ENCODE peak calls at places on chromosomes 13 and 19, in five cellular contexts. One of them, this sample, is unnamed.

GRCh38 chr19:18650048-18650435 is 13.2 kb downstream of the KLHL26 start:
- DNase-seq in endothelial cell: no peak
- DNase-seq in stimulated activated CD4-positive, alpha-beta T cell treated with anti-CD3 and anti-CD28 coated beads, TNF-alpha, amount 100 ng/mL, for 1 hour: no peak
- DNase-seq in activated CD4-positive, alpha-beta T cell treated with anti-CD3 and anti-CD28 coated beads, Interleukin-2, amount 10 ng/mL, durations not matched to agents 7 days and 5 days: no peak
- DNase-seq in hypothalamus: no peak
- DNase-seq in this sample: no peak

GRCh38 chr19:8593931-8594330 is 16.6 kb downstream of the ADAMTS10 start:
- DNase-seq in stimulated activated CD4-positive, alpha-beta T cell treated with anti-CD3 and anti-CD28 coated beads, TNF-alpha, amount 100 ng/mL, for 1 hour: no peak
- DNase-seq in activated CD4-positive, alpha-beta T cell treated with anti-CD3 and anti-CD28 coated beads, Interleukin-2, amount 10 ng/mL, durations not matched to agents 7 days and 5 days: no peak
- DNase-seq in endothelial cell: no peak
- DNase-seq in hypothalamus: no peak
- DNase-seq in this sample: no peak

GRCh38 chr19:18723871-18724377 is 40.4 kb downstream of the CRTC1 start:
- DNase-seq in activated CD4-positive, alpha-beta T cell treated with anti-CD3 and anti-CD28 coated beads, Interleukin-2, amount 10 ng/mL, durations not matched to agents 7 days and 5 days: no peak
- DNase-seq in endothelial cell: no peak
- DNase-seq in hypothalamus: no peak
- DNase-seq in stimulated activated CD4-positive, alpha-beta T cell treated with anti-CD3 and anti-CD28 coated beads, TNF-alpha, amount 100 ng/mL, for 1 hour: no peak
- DNase-seq in this sample: no peak

GRCh38 chr19:10568444-10568825 is 344 bp downstream of the CDKN2D start:
- DNase-seq in stimulated activated CD4-positive, alpha-beta T cell treated with anti-CD3 and anti-CD28 coated beads, TNF-alpha, amount 100 ng/mL, for 1 hour: no peak
- DNase-seq in activated CD4-positive, alpha-beta T cell treated with anti-CD3 and anti-CD28 coated beads, Interleukin-2, amount 10 ng/mL, durations not matched to agents 7 days and 5 days: peak
- DNase-seq in endothelial cell: no peak
- DNase-seq in hypothalamus: no peak
- DNase-seq in this sample: no peak

GRCh38 chr13:41546372-41547252 is 89.3 kb downstream of the RGCC start:
- DNase-seq in stimulated activated CD4-positive, alpha-beta T cell treated with anti-CD3 and anti-CD28 coated beads, TNF-alpha, amount 100 ng/mL, for 1 hour: no peak
- DNase-seq in hypothalamus: no peak
- DNase-seq in endothelial cell: no peak
- DNase-seq in activated CD4-positive, alpha-beta T cell treated with anti-CD3 and anti-CD28 coated beads, Interleukin-2, amount 10 ng/mL, durations not matched to agents 7 days and 5 days: no peak
- DNase-seq in this sample: no peak

GRCh38 chr13:44448875-44449274 is 75.3 kb downstream of the SERP2 start:
- DNase-seq in stimulated activated CD4-positive, alpha-beta T cell treated with anti-CD3 and anti-CD28 coated beads, TNF-alpha, amount 100 ng/mL, for 1 hour: no peak
- DNase-seq in hypothalamus: no peak
- DNase-seq in endothelial cell: no peak
- DNase-seq in activated CD4-positive, alpha-beta T cell treated with anti-CD3 and anti-CD28 coated beads, Interleukin-2, amount 10 ng/mL, durations not matched to agents 7 days and 5 days: no peak
- DNase-seq in this sample: no peak

GRCh38 chr19:42196011-42197001 is 21.2 kb downstream of the DEDD2 start:
- DNase-seq in stimulated activated CD4-positive, alpha-beta T cell treated with anti-CD3 and anti-CD28 coated beads, TNF-alpha, amount 100 ng/mL, for 1 hour: no peak
- DNase-seq in hypothalamus: no peak
- DNase-seq in endothelial cell: no peak
- DNase-seq in activated CD4-positive, alpha-beta T cell treated with anti-CD3 and anti-CD28 coated beads, Interleukin-2, amount 10 ng/mL, durations not matched to agents 7 days and 5 days: no peak
- DNase-seq in this sample: no peak

GRCh38 chr13:106919638-106920037 is 351.7 kb upstream of the ARGLU1 start:
- DNase-seq in hypothalamus: no peak
- DNase-seq in endothelial cell: peak
- DNase-seq in activated CD4-positive, alpha-beta T cell treated with anti-CD3 and anti-CD28 coated beads, Interleukin-2, amount 10 ng/mL, durations not matched to agents 7 days and 5 days: no peak
- DNase-seq in stimulated activated CD4-positive, alpha-beta T cell treated with anti-CD3 and anti-CD28 coated beads, TNF-alpha, amount 100 ng/mL, for 1 hour: no peak
- DNase-seq in this sample: no peak

GRCh38 chr13:94369862-94370491 is 109.5 kb downstream of the DCT start:
- DNase-seq in endothelial cell: no peak
- DNase-seq in activated CD4-positive, alpha-beta T cell treated with anti-CD3 and anti-CD28 coated beads, Interleukin-2, amount 10 ng/mL, durations not matched to agents 7 days and 5 days: no peak
- DNase-seq in hypothalamus: no peak
- DNase-seq in stimulated activated CD4-positive, alpha-beta T cell treated with anti-CD3 and anti-CD28 coated beads, TNF-alpha, amount 100 ng/mL, for 1 hour: no peak
- DNase-seq in this sample: no peak

GRCh38 chr13:23161176-23161825 is 19.5 kb upstream of the SGCG start:
- DNase-seq in activated CD4-positive, alpha-beta T cell treated with anti-CD3 and anti-CD28 coated beads, Interleukin-2, amount 10 ng/mL, durations not matched to agents 7 days and 5 days: no peak
- DNase-seq in endothelial cell: no peak
- DNase-seq in stimulated activated CD4-positive, alpha-beta T cell treated with anti-CD3 and anti-CD28 coated beads, TNF-alpha, amount 100 ng/mL, for 1 hour: no peak
- DNase-seq in hypothalamus: no peak
- DNase-seq in this sample: no peak

GRCh38 chr13:50133277-50133953 is 118.2 kb downstream of the KCNRG start:
- DNase-seq in activated CD4-positive, alpha-beta T cell treated with anti-CD3 and anti-CD28 coated beads, Interleukin-2, amount 10 ng/mL, durations not matched to agents 7 days and 5 days: no peak
- DNase-seq in endothelial cell: no peak
- DNase-seq in stimulated activated CD4-positive, alpha-beta T cell treated with anti-CD3 and anti-CD28 coated beads, TNF-alpha, amount 100 ng/mL, for 1 hour: no peak
- DNase-seq in hypothalamus: no peak
- DNase-seq in this sample: no peak

GRCh38 chr19:16660763-16661479 is at the start of gene TMEM38A:
- DNase-seq in endothelial cell: peak
- DNase-seq in hypothalamus: peak
- DNase-seq in activated CD4-positive, alpha-beta T cell treated with anti-CD3 and anti-CD28 coated beads, Interleukin-2, amount 10 ng/mL, durations not matched to agents 7 days and 5 days: peak
- DNase-seq in stimulated activated CD4-positive, alpha-beta T cell treated with anti-CD3 and anti-CD28 coated beads, TNF-alpha, amount 100 ng/mL, for 1 hour: no peak
- DNase-seq in this sample: no peak

GRCh38 chr19:44653977-44654784 is 10.5 kb downstream of the PVR start:
- DNase-seq in stimulated activated CD4-positive, alpha-beta T cell treated with anti-CD3 and anti-CD28 coated beads, TNF-alpha, amount 100 ng/mL, for 1 hour: peak
- DNase-seq in hypothalamus: peak
- DNase-seq in endothelial cell: peak
- DNase-seq in activated CD4-positive, alpha-beta T cell treated with anti-CD3 and anti-CD28 coated beads, Interleukin-2, amount 10 ng/mL, durations not matched to agents 7 days and 5 days: peak
- DNase-seq in this sample: no peak

GRCh38 chr13:31201341-31202024 is 1.7 kb downstream of the B3GLCT start:
- DNase-seq in stimulated activated CD4-positive, alpha-beta T cell treated with anti-CD3 and anti-CD28 coated beads, TNF-alpha, amount 100 ng/mL, for 1 hour: no peak
- DNase-seq in hypothalamus: no peak
- DNase-seq in endothelial cell: no peak
- DNase-seq in activated CD4-positive, alpha-beta T cell treated with anti-CD3 and anti-CD28 coated beads, Interleukin-2, amount 10 ng/mL, durations not matched to agents 7 days and 5 days: no peak
- DNase-seq in this sample: no peak

GRCh38 chr13:79999601-80000000 is 341.3 kb downstream of the SPRY2 start:
- DNase-seq in endothelial cell: no peak
- DNase-seq in stimulated activated CD4-positive, alpha-beta T cell treated with anti-CD3 and anti-CD28 coated beads, TNF-alpha, amount 100 ng/mL, for 1 hour: no peak
- DNase-seq in activated CD4-positive, alpha-beta T cell treated with anti-CD3 and anti-CD28 coated beads, Interleukin-2, amount 10 ng/mL, durations not matched to agents 7 days and 5 days: no peak
- DNase-seq in hypothalamus: no peak
- DNase-seq in this sample: no peak

GRCh38 chr13:99215466-99215865 is 14.8 kb downstream of the UBAC2 start:
- DNase-seq in stimulated activated CD4-positive, alpha-beta T cell treated with anti-CD3 and anti-CD28 coated beads, TNF-alpha, amount 100 ng/mL, for 1 hour: no peak
- DNase-seq in activated CD4-positive, alpha-beta T cell treated with anti-CD3 and anti-CD28 coated beads, Interleukin-2, amount 10 ng/mL, durations not matched to agents 7 days and 5 days: peak
- DNase-seq in endothelial cell: no peak
- DNase-seq in hypothalamus: no peak
- DNase-seq in this sample: no peak

GRCh38 chr19:46495789-46496099 is at the start of gene PNMA8B:
- DNase-seq in hypothalamus: peak
- DNase-seq in endothelial cell: peak
- DNase-seq in activated CD4-positive, alpha-beta T cell treated with anti-CD3 and anti-CD28 coated beads, Interleukin-2, amount 10 ng/mL, durations not matched to agents 7 days and 5 days: peak
- DNase-seq in stimulated activated CD4-positive, alpha-beta T cell treated with anti-CD3 and anti-CD28 coated beads, TNF-alpha, amount 100 ng/mL, for 1 hour: no peak
- DNase-seq in this sample: peak

GRCh38 chr13:108621421-108621820 is 8.0 kb upstream of the MYO16 start:
- DNase-seq in stimulated activated CD4-positive, alpha-beta T cell treated with anti-CD3 and anti-CD28 coated beads, TNF-alpha, amount 100 ng/mL, for 1 hour: no peak
- DNase-seq in hypothalamus: no peak
- DNase-seq in activated CD4-positive, alpha-beta T cell treated with anti-CD3 and anti-CD28 coated beads, Interleukin-2, amount 10 ng/mL, durations not matched to agents 7 days and 5 days: no peak
- DNase-seq in endothelial cell: no peak
- DNase-seq in this sample: no peak

GRCh38 chr19:31294189-31294588 is 55.0 kb downstream of the TSHZ3 start:
- DNase-seq in activated CD4-positive, alpha-beta T cell treated with anti-CD3 and anti-CD28 coated beads, Interleukin-2, amount 10 ng/mL, durations not matched to agents 7 days and 5 days: no peak
- DNase-seq in stimulated activated CD4-positive, alpha-beta T cell treated with anti-CD3 and anti-CD28 coated beads, TNF-alpha, amount 100 ng/mL, for 1 hour: no peak
- DNase-seq in endothelial cell: no peak
- DNase-seq in hypothalamus: no peak
- DNase-seq in this sample: no peak

GRCh38 chr19:33235996-33236350 is 10.3 kb upstream of the SLC7A10 start:
- DNase-seq in activated CD4-positive, alpha-beta T cell treated with anti-CD3 and anti-CD28 coated beads, Interleukin-2, amount 10 ng/mL, durations not matched to agents 7 days and 5 days: no peak
- DNase-seq in stimulated activated CD4-positive, alpha-beta T cell treated with anti-CD3 and anti-CD28 coated beads, TNF-alpha, amount 100 ng/mL, for 1 hour: no peak
- DNase-seq in endothelial cell: no peak
- DNase-seq in hypothalamus: no peak
- DNase-seq in this sample: no peak

GRCh38 chr19:55437410-55437809 is 5.7 kb downstream of the SHISA7 start:
- DNase-seq in endothelial cell: peak
- DNase-seq in hypothalamus: peak
- DNase-seq in activated CD4-positive, alpha-beta T cell treated with anti-CD3 and anti-CD28 coated beads, Interleukin-2, amount 10 ng/mL, durations not matched to agents 7 days and 5 days: no peak
- DNase-seq in stimulated activated CD4-positive, alpha-beta T cell treated with anti-CD3 and anti-CD28 coated beads, TNF-alpha, amount 100 ng/mL, for 1 hour: no peak
- DNase-seq in this sample: no peak

GRCh38 chr13:58907347-58907746 is 1256.4 kb downstream of the DIAPH3 start:
- DNase-seq in hypothalamus: no peak
- DNase-seq in activated CD4-positive, alpha-beta T cell treated with anti-CD3 and anti-CD28 coated beads, Interleukin-2, amount 10 ng/mL, durations not matched to agents 7 days and 5 days: no peak
- DNase-seq in stimulated activated CD4-positive, alpha-beta T cell treated with anti-CD3 and anti-CD28 coated beads, TNF-alpha, amount 100 ng/mL, for 1 hour: no peak
- DNase-seq in endothelial cell: no peak
- DNase-seq in this sample: no peak

GRCh38 chr13:79060216-79060615 is 345.8 kb downstream of the RBM26 start:
- DNase-seq in hypothalamus: no peak
- DNase-seq in stimulated activated CD4-positive, alpha-beta T cell treated with anti-CD3 and anti-CD28 coated beads, TNF-alpha, amount 100 ng/mL, for 1 hour: no peak
- DNase-seq in endothelial cell: no peak
- DNase-seq in activated CD4-positive, alpha-beta T cell treated with anti-CD3 and anti-CD28 coated beads, Interleukin-2, amount 10 ng/mL, durations not matched to agents 7 days and 5 days: no peak
- DNase-seq in this sample: no peak

GRCh38 chr13:29849731-29850212 is 645 bp downstream of the UBL3 start:
- DNase-seq in endothelial cell: peak
- DNase-seq in stimulated activated CD4-positive, alpha-beta T cell treated with anti-CD3 and anti-CD28 coated beads, TNF-alpha, amount 100 ng/mL, for 1 hour: peak
- DNase-seq in activated CD4-positive, alpha-beta T cell treated with anti-CD3 and anti-CD28 coated beads, Interleukin-2, amount 10 ng/mL, durations not matched to agents 7 days and 5 days: peak
- DNase-seq in hypothalamus: peak
- DNase-seq in this sample: peak

GRCh38 chr19:44703336-44704078 is 4.6 kb downstream of the CEACAM16 start:
- DNase-seq in activated CD4-positive, alpha-beta T cell treated with anti-CD3 and anti-CD28 coated beads, Interleukin-2, amount 10 ng/mL, durations not matched to agents 7 days and 5 days: no peak
- DNase-seq in stimulated activated CD4-positive, alpha-beta T cell treated with anti-CD3 and anti-CD28 coated beads, TNF-alpha, amount 100 ng/mL, for 1 hour: no peak
- DNase-seq in endothelial cell: no peak
- DNase-seq in hypothalamus: no peak
- DNase-seq in this sample: no peak

GRCh38 chr19:28701491-28701890 is 511.5 kb downstream of the UQCRFS1 start:
- DNase-seq in endothelial cell: no peak
- DNase-seq in hypothalamus: no peak
- DNase-seq in stimulated activated CD4-positive, alpha-beta T cell treated with anti-CD3 and anti-CD28 coated beads, TNF-alpha, amount 100 ng/mL, for 1 hour: no peak
- DNase-seq in activated CD4-positive, alpha-beta T cell treated with anti-CD3 and anti-CD28 coated beads, Interleukin-2, amount 10 ng/mL, durations not matched to agents 7 days and 5 days: no peak
- DNase-seq in this sample: no peak

GRCh38 chr13:44064376-44064775 is 184.7 kb downstream of the LACC1 start:
- DNase-seq in stimulated activated CD4-positive, alpha-beta T cell treated with anti-CD3 and anti-CD28 coated beads, TNF-alpha, amount 100 ng/mL, for 1 hour: no peak
- DNase-seq in activated CD4-positive, alpha-beta T cell treated with anti-CD3 and anti-CD28 coated beads, Interleukin-2, amount 10 ng/mL, durations not matched to agents 7 days and 5 days: no peak
- DNase-seq in hypothalamus: no peak
- DNase-seq in endothelial cell: no peak
- DNase-seq in this sample: no peak

GRCh38 chr19:21126078-21126477 is 15.8 kb upstream of the ZNF431 start:
- DNase-seq in stimulated activated CD4-positive, alpha-beta T cell treated with anti-CD3 and anti-CD28 coated beads, TNF-alpha, amount 100 ng/mL, for 1 hour: no peak
- DNase-seq in hypothalamus: no peak
- DNase-seq in endothelial cell: no peak
- DNase-seq in activated CD4-positive, alpha-beta T cell treated with anti-CD3 and anti-CD28 coated beads, Interleukin-2, amount 10 ng/mL, durations not matched to agents 7 days and 5 days: no peak
- DNase-seq in this sample: no peak

GRCh38 chr19:40147693-40148347 is 43.4 kb upstream of the MAP3K10 start:
- DNase-seq in endothelial cell: no peak
- DNase-seq in activated CD4-positive, alpha-beta T cell treated with anti-CD3 and anti-CD28 coated beads, Interleukin-2, amount 10 ng/mL, durations not matched to agents 7 days and 5 days: no peak
- DNase-seq in stimulated activated CD4-positive, alpha-beta T cell treated with anti-CD3 and anti-CD28 coated beads, TNF-alpha, amount 100 ng/mL, for 1 hour: no peak
- DNase-seq in hypothalamus: no peak
- DNase-seq in this sample: no peak

GRCh38 chr19:9917322-9917721 is 19.0 kb downstream of the OLFM2 start:
- DNase-seq in endothelial cell: peak
- DNase-seq in hypothalamus: no peak
- DNase-seq in activated CD4-positive, alpha-beta T cell treated with anti-CD3 and anti-CD28 coated beads, Interleukin-2, amount 10 ng/mL, durations not matched to agents 7 days and 5 days: no peak
- DNase-seq in stimulated activated CD4-positive, alpha-beta T cell treated with anti-CD3 and anti-CD28 coated beads, TNF-alpha, amount 100 ng/mL, for 1 hour: no peak
- DNase-seq in this sample: peak

GRCh38 chr19:55173717-55174409 is 6.2 kb downstream of the SYT5 start:
- DNase-seq in stimulated activated CD4-positive, alpha-beta T cell treated with anti-CD3 and anti-CD28 coated beads, TNF-alpha, amount 100 ng/mL, for 1 hour: no peak
- DNase-seq in endothelial cell: peak
- DNase-seq in activated CD4-positive, alpha-beta T cell treated with anti-CD3 and anti-CD28 coated beads, Interleukin-2, amount 10 ng/mL, durations not matched to agents 7 days and 5 days: peak
- DNase-seq in hypothalamus: no peak
- DNase-seq in this sample: no peak

GRCh38 chr19:50030225-50030624 is 4.4 kb downstream of the ZNF473 start:
- DNase-seq in endothelial cell: no peak
- DNase-seq in activated CD4-positive, alpha-beta T cell treated with anti-CD3 and anti-CD28 coated beads, Interleukin-2, amount 10 ng/mL, durations not matched to agents 7 days and 5 days: no peak
- DNase-seq in hypothalamus: no peak
- DNase-seq in stimulated activated CD4-positive, alpha-beta T cell treated with anti-CD3 and anti-CD28 coated beads, TNF-alpha, amount 100 ng/mL, for 1 hour: no peak
- DNase-seq in this sample: no peak

GRCh38 chr19:1410136-1410786 is 2.9 kb downstream of the DAZAP1 start:
- DNase-seq in activated CD4-positive, alpha-beta T cell treated with anti-CD3 and anti-CD28 coated beads, Interleukin-2, amount 10 ng/mL, durations not matched to agents 7 days and 5 days: no peak
- DNase-seq in hypothalamus: no peak
- DNase-seq in stimulated activated CD4-positive, alpha-beta T cell treated with anti-CD3 and anti-CD28 coated beads, TNF-alpha, amount 100 ng/mL, for 1 hour: no peak
- DNase-seq in endothelial cell: no peak
- DNase-seq in this sample: no peak

GRCh38 chr19:1904385-1905070 is 671 bp upstream of the ADAT3 start:
- DNase-seq in activated CD4-positive, alpha-beta T cell treated with anti-CD3 and anti-CD28 coated beads, Interleukin-2, amount 10 ng/mL, durations not matched to agents 7 days and 5 days: no peak
- DNase-seq in endothelial cell: no peak
- DNase-seq in hypothalamus: peak
- DNase-seq in stimulated activated CD4-positive, alpha-beta T cell treated with anti-CD3 and anti-CD28 coated beads, TNF-alpha, amount 100 ng/mL, for 1 hour: no peak
- DNase-seq in this sample: no peak